ENCODE peak calls at places on chromosome 20, in five cellular contexts. P is tibial artery, N is IMR-90, U is NB4, R is fibroblast of the aortic adventitia. M is an unnamed sample.

GRCh38 chr20:4607287-4607713 is 114.4 kb upstream of the PRND start:
- DNase-seq in N (peak; percentile 70), R (peak; percentile 81), U (peak; percentile 81), P (peak; percentile 54), M (peak; percentile 72)

GRCh38 chr20:50121858-50122271 is 8.9 kb upstream of the UBE2V1 start:
- DNase-seq in N (peak; percentile 55), U (no peak), P (no peak), R (peak; percentile 80), M (no peak)

GRCh38 chr20:26207237-26207966 is 510.7 kb upstream of the ZNF337 start:
- DNase-seq in N (no peak), U (no peak), P (no peak), R (no peak), M (no peak)

GRCh38 chr20:5848711-5849505 is 98.7 kb downstream of the SHLD1 start:
- DNase-seq in R (peak; percentile 66), U (no peak), P (no peak), N (peak; percentile 75), M (no peak)

GRCh38 chr20:35129647-35130069 is 17.5 kb downstream of the EDEM2 start:
- DNase-seq in U (peak; percentile 63), P (no peak), R (peak; percentile 38), N (peak; percentile 71), M (no peak)

GRCh38 chr20:32518593-32519366 is 66.4 kb downstream of the NOL4L start:
- DNase-seq in P (no peak), U (no peak), N (no peak), R (no peak), M (no peak)

GRCh38 chr20:63473555-63474449 is 1.3 kb upstream of the KCNQ2 start:
- DNase-seq in N (no peak), U (peak; percentile 37), P (no peak), R (no peak), M (no peak)

GRCh38 chr20:42901689-42902518 is 287.8 kb downstream of the PTPRT start:
- DNase-seq in N (no peak), R (no peak), U (no peak), P (peak; percentile 22), M (no peak)

GRCh38 chr20:62838511-62838910 is 21.7 kb downstream of the COL9A3 start:
- DNase-seq in R (no peak), N (no peak), P (no peak), U (no peak), M (no peak)

GRCh38 chr20:44017905-44018683 is 103.4 kb downstream of the TOX2 start:
- DNase-seq in U (no peak), P (peak; percentile 46), N (peak; percentile 93), R (peak; percentile 82), M (no peak)

GRCh38 chr20:6828794-6829423 is 61.4 kb downstream of the BMP2 start:
- DNase-seq in U (peak; percentile 68), N (peak; percentile 43), R (peak; percentile 74), P (peak; percentile 70), M (peak; percentile 39)

GRCh38 chr20:3190681-3191111 is 13.8 kb downstream of the DDRGK1 start:
- DNase-seq in R (no peak), U (no peak), P (no peak), N (no peak), M (no peak)

GRCh38 chr20:45405566-45406259 is 2.4 kb upstream of the DBNDD2 start:
- DNase-seq in P (no peak), U (no peak), R (peak; percentile 8), N (no peak), M (peak; percentile 22)

GRCh38 chr20:32336918-32337347 is 21.2 kb upstream of the ASXL1 start:
- DNase-seq in P (no peak), U (peak; percentile 85), R (peak; percentile 66), N (peak; percentile 54), M (no peak)

GRCh38 chr20:19688031-19688806 is 69.8 kb upstream of the RIN2 start:
- DNase-seq in U (peak; percentile 55), P (peak; percentile 78), N (peak; percentile 92), R (peak; percentile 90), M (no peak)

GRCh38 chr20:50415516-50416268 is 94.5 kb upstream of the PTPN1 start:
- DNase-seq in U (no peak), P (peak; percentile 100), N (peak; percentile 87), R (peak; percentile 93), M (no peak)

GRCh38 chr20:50815162-50815989 is 20.5 kb downstream of the BCAS4 start:
- DNase-seq in U (peak; percentile 51), N (peak; percentile 92), R (no peak), P (peak; percentile 39), M (peak; percentile 44)

GRCh38 chr20:3730803-3731370 is 1.6 kb upstream of the HSPA12B start:
- DNase-seq in R (no peak), N (no peak), U (no peak), P (no peak), M (no peak)

DNA sequence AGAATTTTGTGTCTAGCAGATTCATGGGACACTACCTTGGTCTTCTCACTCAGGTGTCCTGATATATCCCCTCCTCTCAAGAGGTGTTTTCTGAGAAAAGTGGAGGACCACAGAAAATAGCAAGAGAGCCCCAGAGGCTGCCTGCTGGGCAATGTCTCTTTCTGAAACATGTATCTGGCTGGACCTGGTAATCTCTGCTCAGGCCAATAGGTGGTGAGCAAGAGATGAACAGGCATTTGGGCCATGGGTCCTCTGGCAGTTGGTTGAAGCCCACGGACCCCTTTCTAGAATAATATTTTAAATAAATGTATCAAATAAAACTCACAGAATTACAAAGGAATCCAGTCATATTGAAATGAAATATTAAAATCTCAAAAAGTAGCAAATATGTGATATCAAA is 8.8 kb upstream of the THBD start:
- DNase-seq in R (no peak), N (no peak), P (no peak), U (no peak), M (no peak)
- TF ChIP-seq CTCF in R (no peak), N (peak; percentile 1), P (no peak), U (no peak), M (no peak)

GRCh38 chr20:38725959-38726848 is 1.9 kb downstream of the SLC32A1 start:
- DNase-seq in P (no peak), U (peak; percentile 51), R (peak; percentile 38), N (peak; percentile 11), M (peak; percentile 67)
- TF ChIP-seq CTCF in P (peak; percentile 24), U (peak; percentile 48), R (peak; percentile 54), N (peak; percentile 34), M (peak; percentile 47)

GRCh38 chr20:39394461-39394860 is 432.3 kb downstream of the DHX35 start:
- DNase-seq in U (no peak), P (no peak), N (no peak), R (no peak), M (no peak)

GRCh38 chr20:39399463-39399862 is 437.3 kb downstream of the DHX35 start:
- DNase-seq in N (no peak), U (no peak), R (no peak), P (no peak), M (no peak)

GRCh38 chr20:39395478-39396291 is 433.5 kb downstream of the DHX35 start:
- DNase-seq in R (no peak), U (no peak), P (no peak), N (no peak), M (no peak)

GRCh38 chr20:39397646-39398045 is 435.5 kb downstream of the DHX35 start:
- DNase-seq in P (no peak), R (no peak), N (no peak), U (no peak), M (no peak)

GRCh38 chr20:39398656-39399055 is 436.5 kb downstream of the DHX35 start:
- DNase-seq in N (no peak), P (no peak), U (peak; percentile 4), R (no peak), M (no peak)
- TF ChIP-seq CTCF in N (no peak), P (no peak), U (no peak), R (no peak), M (peak; percentile 9)

GRCh38 chr20:1883986-1884385 is 11.2 kb upstream of the SIRPA start:
- DNase-seq in U (peak; percentile 38), P (no peak), R (no peak), N (no peak), M (no peak)
- TF ChIP-seq CTCF in U (no peak), P (no peak), R (no peak), N (no peak), M (no peak)

M was measured in GM10248.